ENCODE peak calls at places on chromosome 19, in nine cellular contexts. G, U, L, Q, R, P, W, S and K are unnamed samples.

GRCh38 chr19:45885556-45886426 is at the start of gene IRF2BP1:
- DNase-seq in Q (peak), W (peak), P (peak), U (peak), S (peak), G (peak), R (peak), L (peak), K (peak)

GRCh38 chr19:46524272-46524671 is 28.6 kb upstream of the PNMA8B start:
- DNase-seq in S (no peak), G (no peak), L (no peak), P (no peak), Q (no peak), U (no peak), W (no peak), R (no peak), K (no peak)

GRCh38 chr19:47380559-47380958 is 31.4 kb downstream of the DHX34 start:
- DNase-seq in S (no peak), P (no peak), U (no peak), L (no peak), G (no peak), R (no peak), Q (no peak), W (no peak), K (no peak)

GRCh38 chr19:4831351-4832340 is at the start of gene TICAM1:
- DNase-seq in L (peak), W (peak), U (peak), G (no peak), P (peak), S (peak), R (peak), Q (peak), K (peak)

GRCh38 chr19:41323430-41324125 is 13.6 kb downstream of the CCDC97 start:
- DNase-seq in P (peak), U (peak), W (no peak), G (no peak), Q (peak), S (peak), R (peak), L (no peak), K (peak)

GRCh38 chr19:45601115-45601514 is 897 bp downstream of the GPR4 start:
- DNase-seq in R (no peak), P (no peak), L (peak), W (no peak), G (no peak), S (no peak), U (no peak), Q (peak), K (no peak)

GRCh38 chr19:35545001-35545854 is at the start of gene TMEM147:
- DNase-seq in Q (peak), L (peak), W (peak), G (peak), S (peak), P (peak), U (peak), R (peak), K (peak)

GRCh38 chr19:5006201-5006600 is 37.3 kb downstream of the KDM4B start:
- DNase-seq in U (no peak), R (no peak), G (no peak), W (no peak), S (no peak), P (peak), L (no peak), Q (no peak), K (no peak)

GRCh38 chr19:342801-343421 is 1.7 kb downstream of the MIER2 start:
- DNase-seq in L (no peak), G (no peak), W (no peak), R (no peak), S (no peak), Q (peak), P (peak), U (peak), K (no peak)

GRCh38 chr19:4206818-4207484 is 22.4 kb upstream of the EBI3 start:
- DNase-seq in S (peak), U (no peak), R (no peak), L (no peak), P (peak), Q (no peak), W (no peak), G (no peak), K (no peak)

GRCh38 chr19:3852614-3853254 is 16.1 kb downstream of the ZFR2 start:
- DNase-seq in L (no peak), S (peak), W (no peak), G (no peak), P (peak), U (no peak), Q (no peak), R (no peak), K (no peak)

GRCh38 chr19:8618751-8619150 is 8.2 kb upstream of the ADAMTS10 start:
- DNase-seq in G (no peak), Q (no peak), P (no peak), W (no peak), S (peak), R (no peak), L (no peak), U (no peak), K (no peak)

GRCh38 chr19:44748426-44749254 is at the start of gene BCL3:
- DNase-seq in Q (peak), W (peak), G (peak), R (peak), U (peak), P (no peak), S (peak), L (no peak), K (peak)

GRCh38 chr19:55041627-55042343 is 3.7 kb upstream of the GP6 start:
- DNase-seq in P (no peak), W (peak), U (no peak), R (no peak), L (peak), S (no peak), Q (no peak), G (no peak), K (no peak)

GRCh38 chr19:10726268-10726667 is 8.4 kb downstream of the DNM2 start:
- DNase-seq in U (no peak), W (no peak), R (no peak), Q (no peak), L (no peak), P (no peak), S (no peak), G (no peak), K (no peak)
- TF ChIP-seq CTCF in U (no peak), W (no peak), R (no peak), Q (no peak), L (no peak), P (no peak), S (no peak), G (no peak), K (no peak)

GRCh38 chr19:38543807-38544568 is 73.8 kb downstream of the MAP4K1 start:
- DNase-seq in W (peak), Q (peak), S (peak), U (no peak), R (peak), P (peak), G (no peak), L (no peak), K (no peak)
- TF ChIP-seq CTCF in W (peak), Q (peak), S (no peak), U (no peak), R (no peak), P (peak), G (no peak), L (peak), K (peak)

DNA sequence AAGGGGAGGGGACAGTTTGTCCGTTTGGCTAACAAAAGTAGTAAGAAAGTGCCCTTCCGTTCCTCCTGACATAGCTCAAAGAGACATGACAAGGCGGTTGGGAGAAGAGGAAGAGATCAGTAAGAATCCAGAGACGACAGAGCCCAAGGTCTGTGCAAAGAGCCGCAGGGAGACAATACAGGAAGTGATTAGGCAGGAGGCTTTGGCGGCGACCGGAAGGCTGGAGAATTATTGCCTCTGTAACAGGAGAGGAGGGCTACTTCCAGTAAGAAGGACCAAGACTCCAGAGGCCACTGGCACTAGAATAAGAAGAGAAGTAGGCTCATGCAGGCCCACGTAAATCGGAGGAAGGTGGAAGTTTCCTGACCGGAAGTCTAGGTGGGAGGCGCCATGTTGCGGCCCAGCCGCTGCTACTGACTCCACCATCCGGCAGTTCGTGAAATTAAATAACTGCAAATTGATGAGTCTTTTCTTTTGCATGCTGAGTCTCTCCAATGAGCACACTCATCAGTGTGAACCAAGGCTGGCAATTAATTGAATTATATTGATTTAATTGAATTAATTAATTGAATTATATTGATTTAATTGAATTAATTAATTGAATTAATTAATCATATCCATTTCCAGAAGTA is 9.9 kb downstream of the RFX2 start:
- DNase-seq in L (no peak), R (no peak), U (peak), G (no peak), S (no peak), Q (peak), P (no peak), W (peak), K (peak)
- TF ChIP-seq CTCF in L (no peak), R (no peak), U (peak), G (no peak), S (no peak), Q (no peak), P (no peak), W (peak), K (no peak)

DNA sequence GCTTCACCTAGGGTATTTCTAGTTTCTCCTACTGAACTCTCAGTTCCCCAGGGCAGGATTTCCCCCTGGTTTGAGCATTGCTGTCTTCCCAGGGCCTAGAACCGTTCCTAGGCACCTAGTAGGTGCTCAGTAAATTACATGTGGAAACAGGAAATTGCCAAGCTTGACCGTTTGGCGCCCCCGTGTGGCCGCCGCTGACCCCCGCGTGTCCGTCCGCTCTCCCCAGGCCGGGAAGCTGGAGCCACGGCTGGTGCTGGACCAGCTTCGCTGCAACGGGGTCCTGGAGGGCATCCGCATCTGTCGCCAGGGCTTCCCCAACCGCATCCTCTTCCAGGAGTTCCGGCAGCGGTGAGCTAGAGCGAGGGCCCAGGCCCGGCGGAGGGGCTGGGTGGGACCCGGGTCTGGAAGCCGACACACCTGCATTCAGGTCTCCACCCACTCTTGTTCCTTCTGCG is 55.5 kb downstream of the MYH14 start:
- DNase-seq in P (no peak), G (peak), L (no peak), W (peak), S (peak), U (no peak), Q (no peak), R (peak), K (peak)
- TF ChIP-seq CTCF in P (no peak), G (peak), L (no peak), W (peak), S (peak), U (peak), Q (peak), R (peak), K (peak)

GRCh38 chr19:1340681-1341469 is 42.8 kb upstream of the NDUFS7 start:
- DNase-seq in G (no peak), Q (no peak), W (no peak), P (no peak), R (no peak), L (no peak), U (no peak), S (no peak), K (no peak)

DNA sequence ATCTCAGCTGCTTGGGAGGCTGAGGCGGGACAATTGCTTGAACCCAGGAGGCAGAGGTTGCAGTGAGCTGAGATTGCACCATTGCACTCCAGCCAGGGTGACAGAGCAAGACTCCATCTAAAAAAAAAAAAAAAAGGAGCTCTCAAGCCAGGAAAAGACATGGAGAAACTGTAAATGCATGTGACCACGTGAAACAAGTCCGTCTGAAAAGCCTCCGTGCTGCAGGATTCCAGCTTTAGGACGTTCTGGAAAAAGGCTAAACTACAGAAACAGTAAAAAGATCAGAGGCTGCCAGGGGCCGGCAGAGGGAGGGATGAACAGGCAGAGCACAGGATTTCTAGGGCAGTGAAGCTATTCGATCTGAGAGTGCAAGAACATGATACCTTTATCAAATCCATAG is 40.7 kb upstream of the NDUFS7 start:
- DNase-seq in L (no peak), S (no peak), W (no peak), Q (no peak), G (no peak), R (peak), P (no peak), U (no peak), K (no peak)
- TF ChIP-seq CTCF in L (no peak), S (no peak), W (no peak), Q (no peak), G (no peak), R (no peak), P (no peak), U (no peak), K (no peak)

GRCh38 chr19:13530720-13531119 is 24.4 kb upstream of the CACNA1A start:
- DNase-seq in U (no peak), P (no peak), L (no peak), W (no peak), G (no peak), R (no peak), Q (no peak), S (no peak), K (no peak)

GRCh38 chr19:13521066-13521465 is 14.8 kb upstream of the CACNA1A start:
- DNase-seq in S (no peak), L (no peak), U (no peak), Q (no peak), R (no peak), G (no peak), W (no peak), P (no peak), K (no peak)

DNA sequence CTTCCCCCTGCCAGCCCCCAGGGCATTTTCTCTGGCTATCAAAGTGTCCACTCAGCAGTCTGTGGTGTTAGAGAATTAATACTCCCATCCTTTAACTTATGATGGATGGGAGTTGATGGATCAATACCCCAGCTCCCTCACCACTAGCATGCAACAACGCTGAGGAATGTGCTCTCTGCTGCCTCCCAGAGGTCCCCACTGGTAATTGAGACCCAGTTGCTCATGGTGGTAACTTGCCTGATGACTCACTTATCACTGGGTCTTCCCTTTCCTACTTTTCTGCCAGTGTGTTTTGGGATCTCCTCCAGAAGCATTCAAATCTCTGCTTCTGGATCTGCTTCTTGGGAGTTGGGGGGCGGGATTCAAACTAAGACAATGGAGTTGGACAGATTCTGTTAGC is 20.3 kb upstream of the CACNA1A start:
- DNase-seq in G (peak), W (no peak), S (peak), R (no peak), Q (no peak), P (peak), L (no peak), U (no peak), K (peak)
- TF ChIP-seq CTCF in G (peak), W (no peak), S (no peak), R (no peak), Q (peak), P (no peak), L (peak), U (peak), K (peak)

DNA sequence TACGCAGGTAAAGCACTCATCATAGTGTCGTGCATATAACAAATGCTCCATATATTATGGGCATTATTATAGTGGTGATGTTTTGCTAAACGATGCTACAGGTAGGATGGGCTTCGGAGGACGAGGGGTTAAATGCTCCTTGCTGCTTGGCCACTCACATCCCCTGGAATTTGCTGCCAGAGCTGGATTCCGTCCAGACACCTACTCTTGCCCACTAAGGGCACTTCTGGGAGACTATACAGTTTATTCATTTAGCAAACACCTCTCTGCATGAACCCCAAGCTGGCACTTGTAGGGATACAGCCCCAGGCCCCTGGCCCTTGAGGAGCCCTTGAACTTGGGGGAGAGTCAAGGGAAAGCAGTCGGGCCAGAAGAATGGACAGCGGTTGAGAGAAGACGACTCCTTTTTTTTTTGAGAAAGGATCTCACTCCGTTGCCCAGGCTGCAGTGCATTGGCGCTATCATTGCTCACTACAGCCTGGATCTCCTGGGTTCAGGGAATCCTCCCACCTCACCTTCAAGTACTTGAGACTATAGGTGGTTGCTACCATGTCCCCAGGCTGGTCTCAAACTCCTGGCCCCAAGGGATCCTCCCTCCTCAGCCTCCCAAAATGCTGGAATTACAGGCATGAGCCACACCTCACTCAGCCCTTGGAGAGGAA is 1.2 kb upstream of the MRPL34 start:
- DNase-seq in R (no peak), P (no peak), S (no peak), U (no peak), L (no peak), G (no peak), Q (no peak), W (no peak), K (no peak)
- TF ChIP-seq CTCF in R (no peak), P (no peak), S (no peak), U (no peak), L (no peak), G (no peak), Q (no peak), W (no peak), K (no peak)